ENCODE peak calls at places on chromosomes 13 and 19, in seven cellular contexts. T is endodermal cell, Z is endothelial cell of umbilical vein, K is left ventricle myocardium inferior, A is upper lobe of left lung, R is heart right ventricle, Y is sigmoid colon. F is an unnamed sample.

GRCh38 chr19:50790898-50791562 is 815 bp downstream of the ACP4 start:
- DNase-seq in Y (no peak), K (no peak), R (no peak), A (no peak), T (no peak), Z (no peak), F (no peak)

GRCh38 chr19:30932854-30933253 is 416.4 kb downstream of the TSHZ3 start:
- DNase-seq in Y (no peak), T (no peak), A (no peak), Z (no peak), R (no peak), K (no peak), F (no peak)

GRCh38 chr19:3914199-3914598 is 18.7 kb upstream of the NMRK2 start:
- DNase-seq in K (no peak), Y (no peak), R (no peak), A (no peak), Z (no peak), T (no peak), F (no peak)

GRCh38 chr13:50128406-50129048 is 113.3 kb downstream of the KCNRG start:
- DNase-seq in Y (no peak), R (no peak), K (no peak), Z (no peak), A (no peak), T (peak; percentile 65), F (no peak)

GRCh38 chr13:109718726-109719125 is 67.7 kb downstream of the IRS2 start:
- DNase-seq in A (no peak), R (no peak), K (no peak), Z (no peak), T (no peak), Y (no peak), F (no peak)

GRCh38 chr13:24491853-24492252 is 20.7 kb downstream of the PARP4 start:
- DNase-seq in A (no peak), K (no peak), R (no peak), T (no peak), Z (peak; percentile 54), Y (no peak), F (no peak)

GRCh38 chr13:24135674-24136300 is 24.7 kb upstream of the SPATA13 start:
- DNase-seq in Z (no peak), R (no peak), T (no peak), Y (no peak), K (no peak), A (no peak), F (no peak)

GRCh38 chr19:16397791-16398529 is 73.3 kb downstream of the KLF2 start:
- DNase-seq in Y (no peak), Z (peak; percentile 59), K (no peak), T (no peak), R (no peak), A (no peak), F (no peak)

GRCh38 chr19:35224681-35225604 is 3.6 kb downstream of the FAM187B start:
- DNase-seq in Y (no peak), K (no peak), Z (no peak), T (peak; percentile 78), A (peak; percentile 85), R (no peak), F (no peak)

GRCh38 chr13:41696163-41697003 is 239.0 kb downstream of the RGCC start:
- DNase-seq in Y (no peak), Z (peak; percentile 89), K (no peak), A (peak; percentile 22), R (no peak), T (peak; percentile 48), F (peak; percentile 85)

GRCh38 chr19:1647664-1648155 is 4.7 kb downstream of the TCF3 start:
- DNase-seq in R (no peak), K (no peak), Y (no peak), T (no peak), A (no peak), Z (no peak), F (no peak)

GRCh38 chr19:1648926-1649541 is 3.4 kb downstream of the TCF3 start:
- DNase-seq in R (no peak), Y (no peak), A (no peak), K (no peak), T (no peak), Z (no peak), F (no peak)

GRCh38 chr19:1649706-1650626 is 2.4 kb downstream of the TCF3 start:
- DNase-seq in Y (no peak), Z (no peak), T (no peak), A (no peak), R (no peak), K (no peak), F (no peak)

GRCh38 chr19:1646931-1647663 is 5.3 kb downstream of the TCF3 start:
- DNase-seq in T (no peak), K (no peak), A (no peak), Z (no peak), Y (no peak), R (no peak), F (no peak)

DNA sequence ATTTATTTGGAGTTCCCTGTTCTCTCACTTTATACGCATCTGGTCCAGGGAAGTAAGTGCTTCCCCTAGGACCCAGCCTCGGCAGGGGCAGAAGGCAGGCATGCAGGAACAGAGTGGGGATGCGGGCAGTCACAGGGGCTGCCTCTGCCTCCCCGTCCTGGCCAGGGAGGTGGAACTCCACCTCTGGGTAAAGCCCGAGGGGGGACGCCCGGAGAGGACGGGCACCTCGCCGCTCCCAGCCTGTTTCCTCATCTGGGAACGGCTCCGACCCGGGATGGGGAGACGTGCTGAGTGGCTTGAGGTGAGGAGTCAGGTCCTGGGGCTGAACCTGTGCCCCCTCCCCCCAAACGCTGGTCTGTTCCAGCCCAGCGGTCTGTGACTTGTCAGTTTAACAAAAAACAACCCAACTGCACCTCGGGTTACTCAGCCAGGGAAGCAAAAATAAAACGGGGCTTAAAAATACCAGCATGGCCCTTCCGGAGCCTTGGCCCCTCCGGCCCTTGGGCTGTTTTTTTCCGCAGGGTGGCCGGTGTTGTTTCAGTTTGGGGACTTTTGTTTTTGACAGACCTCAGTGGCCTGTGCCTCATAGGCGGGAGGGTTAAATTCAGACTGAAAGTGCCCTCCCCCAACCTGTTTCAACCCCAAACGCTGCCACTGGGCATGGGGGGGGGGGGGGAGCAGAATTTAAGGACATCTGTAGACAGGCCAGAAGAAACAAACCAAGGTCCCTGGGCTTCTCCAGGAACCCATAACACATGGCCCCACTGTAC is 4.1 kb downstream of the TCF3 start:
- DNase-seq in A (no peak), R (no peak), Z (no peak), Y (no peak), T (no peak), K (no peak), F (no peak)
- H3K4me1 ChIP-seq in A (peaks cover 14% of the 10 kb centered on the region), R (peaks cover 14% of the 10 kb centered on the region), Z (peaks cover 2% of the 10 kb centered on the region), Y (no peaks in the 10 kb centered on the region), T (no peaks in the 10 kb centered on the region), K (peaks cover 28% of the 10 kb centered on the region), F (no peaks in the 10 kb centered on the region)

GRCh38 chr13:27788271-27788670 is 4.0 kb upstream of the GSX1 start:
- DNase-seq in A (no peak), K (no peak), Z (no peak), T (no peak), Y (no peak), R (no peak), F (no peak)
- H3K27me3 ChIP-seq in A (peaks cover 16% of the 10 kb centered on the region), K (peaks cover 98% of the 10 kb centered on the region), Z (peaks cover 53% of the 10 kb centered on the region), T (peaks cover 97% of the 10 kb centered on the region), Y (peaks cover 58% of the 10 kb centered on the region), R (peaks cover 69% of the 10 kb centered on the region), F (peaks cover 49% of the 10 kb centered on the region)

GRCh38 chr13:42720116-42720857 is 61.1 kb upstream of the FAM216B start:
- DNase-seq in K (no peak), Y (peak; percentile 75), R (no peak), A (peak; percentile 52), Z (peak; percentile 2), T (no peak), F (no peak)
- H3K4me3 ChIP-seq in K (no peak overlapping the region), Y (no peak overlapping the region), R (no peak overlapping the region), A (no peak overlapping the region), Z (no peak overlapping the region), T (no peak overlapping the region), F (no peak overlapping the region)

DNA sequence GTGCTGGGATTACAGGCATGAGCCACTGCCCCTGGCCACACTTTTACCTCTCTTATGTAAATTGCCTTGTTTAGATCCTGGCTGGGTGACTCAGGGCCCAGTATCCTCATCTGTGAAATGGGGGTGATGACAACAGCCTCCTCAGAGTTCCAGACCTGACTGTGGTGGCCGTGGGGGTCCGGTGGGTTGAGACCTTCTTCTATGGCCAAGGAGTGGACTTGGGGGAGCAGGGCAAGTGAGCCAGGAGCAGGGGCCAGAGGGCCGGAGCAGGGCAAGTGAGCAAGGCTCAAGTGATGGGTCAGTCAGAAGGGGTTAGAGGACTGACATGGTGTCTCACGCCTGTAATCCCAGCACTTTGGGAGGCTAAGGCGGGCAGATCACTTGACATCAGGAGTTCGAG is 28.7 kb upstream of the ADGRE5 start:
- DNase-seq in Y (no peak), R (no peak), Z (no peak), A (no peak), K (no peak), T (no peak), F (no peak)
- H3K4me1 ChIP-seq in Y (no peaks in the 10 kb centered on the region), R (peaks cover 4% of the 10 kb centered on the region), Z (no peaks in the 10 kb centered on the region), A (peaks cover 24% of the 10 kb centered on the region), K (peaks cover 8% of the 10 kb centered on the region), T (no peaks in the 10 kb centered on the region), F (peaks cover 11% of the 10 kb centered on the region)

GRCh38 chr19:7985481-7985911 is 19.9 kb downstream of the ELAVL1 start:
- DNase-seq in K (no peak), A (no peak), R (no peak), Z (no peak), T (no peak), Y (no peak), F (no peak)

GRCh38 chr19:7983995-7984837 is 21.2 kb downstream of the ELAVL1 start:
- DNase-seq in Z (no peak), Y (no peak), T (no peak), A (no peak), R (no peak), K (no peak), F (no peak)

GRCh38 chr19:7987084-7987768 is 18.2 kb downstream of the ELAVL1 start:
- DNase-seq in T (no peak), Z (no peak), Y (no peak), R (no peak), A (no peak), K (no peak), F (no peak)

GRCh38 chr19:7988307-7988706 is 17.1 kb downstream of the ELAVL1 start:
- DNase-seq in R (no peak), Z (no peak), K (no peak), A (no peak), T (no peak), Y (no peak), F (no peak)

DNA sequence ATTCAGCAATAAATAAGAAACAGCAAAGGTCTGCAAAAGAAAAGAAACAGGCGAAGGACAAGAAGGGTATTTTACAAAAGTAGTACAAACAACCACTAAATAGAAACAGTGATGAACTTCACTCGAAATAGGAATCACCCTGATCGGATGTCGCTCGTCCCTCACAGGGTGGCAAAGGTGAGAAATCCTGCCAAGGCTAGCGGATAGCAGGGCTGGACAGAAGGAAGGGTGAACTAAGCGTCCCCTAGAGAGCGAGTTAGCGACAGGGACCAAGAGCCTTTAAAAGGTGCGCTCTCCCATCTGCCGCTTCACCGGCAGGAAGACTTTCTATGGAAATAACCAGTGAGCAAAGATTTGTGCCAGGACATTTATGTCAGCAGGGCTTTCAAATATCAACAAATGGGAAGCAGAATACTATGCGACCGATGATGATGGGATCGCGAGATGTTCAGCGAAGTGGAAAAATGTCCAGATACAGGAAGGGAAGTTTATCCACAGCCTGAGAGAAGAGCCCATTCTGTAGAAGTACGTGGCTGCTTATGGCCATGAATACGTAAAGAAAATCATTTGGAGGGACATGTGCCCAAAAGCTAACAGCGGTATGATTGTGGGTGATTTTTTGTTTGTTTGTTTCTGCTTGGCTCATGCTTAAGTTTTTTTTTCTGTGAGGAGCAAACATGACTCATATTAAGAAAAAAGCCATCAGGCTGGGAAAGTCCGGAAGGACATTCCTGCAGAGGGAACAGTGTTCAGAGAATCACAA is 18.9 kb downstream of the ELAVL1 start:
- DNase-seq in K (no peak), T (no peak), Z (peak; percentile 30), R (no peak), A (no peak), Y (no peak), F (no peak)
- H3K27me3 ChIP-seq in K (no peaks in the 10 kb centered on the region), T (no peaks in the 10 kb centered on the region), Z (no peaks in the 10 kb centered on the region), R (no peaks in the 10 kb centered on the region), A (no peaks in the 10 kb centered on the region), Y (no peaks in the 10 kb centered on the region), F (no peaks in the 10 kb centered on the region)

F was measured in HAP-1.